ENCODE peak calls at places on chromosome 13, in five cellular contexts. F is CD4-positive, alpha-beta memory T cell; R is upper lobe of right lung; X is keratinocyte; W is CD8-positive, alpha-beta T cell. C is an unnamed sample.

GRCh38 chr13:50712882-50713281 is 130.6 kb downstream of the DLEU7 start:
- DNase-seq in F (no peak), R (no peak), X (no peak), W (no peak), C (no peak)

GRCh38 chr13:113793718-113794085 is 34.7 kb downstream of the TMEM255B start:
- DNase-seq in F (no peak), R (peak; percentile 49), X (no peak), W (no peak), C (no peak)

GRCh38 chr13:112664501-112665203 is 25.2 kb upstream of the ATP11A start:
- DNase-seq in F (no peak), R (peak; percentile 39), X (peak; percentile 35), W (no peak), C (no peak)

GRCh38 chr13:54636231-54636630 is 1607.6 kb downstream of the OLFM4 start:
- DNase-seq in F (no peak), R (no peak), X (no peak), W (no peak), C (no peak)

GRCh38 chr13:23992722-23993438 is 95.6 kb upstream of the C1QTNF9B start:
- DNase-seq in F (no peak), R (no peak), X (no peak), W (no peak), C (no peak)

GRCh38 chr13:42078113-42078769 is 29.8 kb downstream of the DGKH start:
- DNase-seq in F (no peak), R (no peak), X (no peak), W (no peak), C (no peak)

GRCh38 chr13:50408068-50408467 is 392.8 kb downstream of the KCNRG start:
- DNase-seq in F (no peak), R (no peak), X (no peak), W (no peak), C (no peak)

GRCh38 chr13:60765700-60766411 is 368.8 kb downstream of the TDRD3 start:
- DNase-seq in F (no peak), R (no peak), X (no peak), W (no peak), C (peak; percentile 77)

GRCh38 chr13:44470623-44471562 is 97.3 kb downstream of the SERP2 start:
- DNase-seq in F (no peak), R (no peak), X (no peak), W (no peak), C (peak; percentile 47)

GRCh38 chr13:50386527-50387123 is 371.4 kb downstream of the KCNRG start:
- DNase-seq in F (no peak), R (no peak), X (no peak), W (no peak), C (no peak)

GRCh38 chr13:62643007-62643483 is 1227.4 kb upstream of the PCDH20 start:
- DNase-seq in F (no peak), R (no peak), X (no peak), W (no peak), C (peak; percentile 73)

GRCh38 chr13:60397693-60398437 is 845 bp downstream of the TDRD3 start:
- DNase-seq in F (peak; percentile 65), R (peak; percentile 88), X (no peak), W (peak; percentile 2), C (no peak)

GRCh38 chr13:46961719-46962118 is 64.9 kb upstream of the HTR2A start:
- DNase-seq in F (no peak), R (no peak), X (no peak), W (no peak), C (peak; percentile 71)

GRCh38 chr13:34076943-34077703 is 259.2 kb downstream of the RFC3 start:
- DNase-seq in F (no peak), R (no peak), X (no peak), W (no peak), C (no peak)

GRCh38 chr13:113765241-113765910 is 6.3 kb downstream of the TMEM255B start:
- DNase-seq in F (no peak), R (peak; percentile 8), X (no peak), W (no peak), C (no peak)

GRCh38 chr13:50611117-50611781 is 232.2 kb downstream of the DLEU7 start:
- DNase-seq in F (peak; percentile 46), R (no peak), X (no peak), W (no peak), C (no peak)

GRCh38 chr13:44629465-44630183 is 53.5 kb upstream of the TSC22D1 start:
- DNase-seq in F (no peak), R (no peak), X (no peak), W (no peak), C (no peak)

GRCh38 chr13:112140366-112140765 is 73.4 kb downstream of the SOX1 start:
- DNase-seq in F (no peak), R (peak; percentile 16), X (no peak), W (no peak), C (no peak)

GRCh38 chr13:50244913-50245574 is 229.8 kb downstream of the KCNRG start:
- DNase-seq in F (peak; percentile 58), R (no peak), X (no peak), W (no peak), C (peak; percentile 92)

DNA sequence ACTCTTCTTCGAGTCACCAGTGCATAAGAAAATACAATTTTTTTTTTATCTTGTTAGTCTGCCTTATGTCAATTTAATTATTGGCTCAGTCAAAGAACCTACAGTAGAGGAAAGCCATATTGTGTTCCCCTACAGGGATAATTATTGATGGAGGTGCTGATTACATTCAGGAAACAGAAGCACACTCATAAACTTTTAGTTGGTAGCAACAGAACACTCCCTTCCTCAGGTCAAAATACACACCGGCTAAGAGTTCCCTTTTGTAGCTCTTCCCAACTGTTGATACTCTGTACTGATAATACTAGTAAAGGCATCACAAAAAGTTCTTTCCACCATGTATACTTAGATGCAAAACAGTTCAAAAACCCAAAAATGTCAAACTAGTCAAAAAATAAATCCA is 18.4 kb downstream of the FOXO1 start:
- DNase-seq in F (no peak), R (no peak), X (no peak), W (no peak), C (no peak)
- H3K4me3 ChIP-seq in F (no peak overlapping the region), R (no peak overlapping the region), X (no peak overlapping the region), W (no peak overlapping the region), C (no peak overlapping the region)

DNA sequence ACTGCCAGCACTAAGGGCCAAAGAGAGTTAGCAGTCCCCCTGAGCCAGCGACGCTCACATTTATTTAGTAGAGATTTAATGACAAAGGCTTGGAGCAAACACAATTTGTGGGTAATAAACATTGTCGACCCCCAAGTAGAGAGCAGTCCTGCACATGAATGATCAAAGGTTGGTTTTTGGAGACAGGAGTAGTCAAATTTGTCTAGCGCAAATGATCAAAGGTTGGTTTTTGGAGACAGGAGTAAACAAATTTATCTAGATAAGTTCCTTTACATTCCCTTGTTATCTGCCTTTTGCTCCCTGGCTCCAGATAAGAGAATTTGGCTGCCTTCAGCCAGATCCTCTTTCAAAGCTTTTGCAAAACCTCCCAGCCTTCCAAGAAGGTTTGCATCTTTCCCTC is 26.9 kb downstream of the METTL21C start:
- DNase-seq in F (no peak), R (no peak), X (no peak), W (no peak), C (no peak)
- H3K36me3 ChIP-seq in F (peaks cover 51% of the 10 kb centered on the region), R (peaks cover 59% of the 10 kb centered on the region), X (peaks cover 7% of the 10 kb centered on the region), W (peaks cover 26% of the 10 kb centered on the region), C (peaks cover under 1% of the 10 kb centered on the region)

GRCh38 chr13:31424130-31424729 is 224.5 kb downstream of the B3GLCT start:
- DNase-seq in F (peak; percentile 42), R (peak; percentile 85), X (no peak), W (peak; percentile 7), C (peak; percentile 34)
- H3K4me3 ChIP-seq in F (no peak overlapping the region), R (no peak overlapping the region), X (no peak overlapping the region), W (no peak overlapping the region), C (no peak overlapping the region)

GRCh38 chr13:73337511-73337910 is 278.7 kb downstream of the KLF5 start:
- DNase-seq in F (no peak), R (no peak), X (no peak), W (no peak), C (no peak)

GRCh38 chr13:73338389-73338788 is 279.6 kb downstream of the KLF5 start:
- DNase-seq in F (no peak), R (no peak), X (no peak), W (no peak), C (no peak)

GRCh38 chr13:73340069-73340468 is 281.3 kb downstream of the KLF5 start:
- DNase-seq in F (no peak), R (no peak), X (no peak), W (no peak), C (no peak)

GRCh38 chr13:73336789-73337188 is 278.0 kb downstream of the KLF5 start:
- DNase-seq in F (no peak), R (no peak), X (peak; percentile 69), W (no peak), C (no peak)

DNA sequence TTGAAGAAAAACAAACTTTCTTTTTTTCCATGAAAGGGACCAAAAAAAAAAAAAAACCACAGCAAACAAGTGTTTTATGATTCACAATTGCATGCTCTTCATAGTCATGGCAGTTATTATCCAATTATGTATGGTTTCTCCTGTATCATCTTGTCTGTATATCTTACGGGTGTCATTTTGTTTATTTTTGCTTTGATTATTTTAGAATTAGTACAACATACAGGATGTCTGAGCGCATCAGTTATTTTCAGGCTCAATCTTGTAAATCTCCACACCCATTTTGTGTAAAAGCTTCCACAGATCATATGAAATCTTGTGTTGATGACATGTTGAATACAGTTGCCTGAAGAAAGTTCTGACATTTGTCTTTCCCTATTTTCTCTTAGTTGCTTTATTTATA is 280.3 kb downstream of the KLF5 start:
- DNase-seq in F (no peak), R (no peak), X (no peak), W (no peak), C (no peak)
- H3K36me3 ChIP-seq in F (no peaks in the 10 kb centered on the region), R (no peaks in the 10 kb centered on the region), X (no peaks in the 10 kb centered on the region), W (no peaks in the 10 kb centered on the region), C (no peaks in the 10 kb centered on the region)

DNA sequence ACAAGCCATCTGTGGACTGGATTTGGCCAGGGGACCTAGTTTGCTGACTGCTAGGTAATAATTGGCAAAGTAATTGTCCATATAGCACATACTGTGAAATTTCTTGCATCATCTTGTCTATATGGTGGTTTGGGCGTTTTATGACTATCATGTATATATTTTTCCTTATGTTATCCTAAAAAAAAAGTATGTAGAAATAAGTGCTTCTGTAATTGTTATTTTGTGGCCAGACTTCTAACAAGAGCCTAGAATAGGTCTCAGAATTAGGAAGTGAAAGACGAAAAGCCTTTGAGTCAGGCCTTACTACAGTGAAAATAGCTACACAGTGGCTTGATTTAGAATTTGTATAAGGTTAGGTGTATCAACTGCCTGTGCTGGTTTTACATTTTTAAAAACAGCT is 4.2 kb downstream of the FNDC3A start:
- DNase-seq in F (no peak), R (no peak), X (no peak), W (no peak), C (no peak)
- H3K4me3 ChIP-seq in F (no peak overlapping the region), R (no peak overlapping the region), X (no peak overlapping the region), W (no peak overlapping the region), C (no peak overlapping the region)

GRCh38 chr13:95204231-95204765 is 97.0 kb downstream of the ABCC4 start:
- DNase-seq in F (no peak), R (no peak), X (no peak), W (no peak), C (no peak)

GRCh38 chr13:95212962-95213850 is 88.0 kb downstream of the ABCC4 start:
- DNase-seq in F (no peak), R (no peak), X (no peak), W (no peak), C (no peak)

GRCh38 chr13:95207769-95208366 is 93.4 kb downstream of the ABCC4 start:
- DNase-seq in F (no peak), R (no peak), X (no peak), W (no peak), C (no peak)

GRCh38 chr13:95206116-95206515 is 95.1 kb downstream of the ABCC4 start:
- DNase-seq in F (no peak), R (no peak), X (no peak), W (no peak), C (no peak)

GRCh38 chr13:95209109-95209508 is 92.1 kb downstream of the ABCC4 start:
- DNase-seq in F (no peak), R (no peak), X (no peak), W (no peak), C (no peak)
- H3K36me3 ChIP-seq in F (no peaks in the 10 kb centered on the region), R (peaks cover 20% of the 10 kb centered on the region), X (no peaks in the 10 kb centered on the region), W (peaks cover 8% of the 10 kb centered on the region), C (no peaks in the 10 kb centered on the region)